ENCODE peak calls at places on chromosomes 13 and 19, in four cellular contexts. Y is GM12878, B is HepG2, X is K562. S is an unnamed sample.

GRCh38 chr19:1265611-1266115 is 3.5 kb upstream of the CIRBP start:
- DNase-seq in Y (no peak), B (no peak), X (no peak), S (no peak)

GRCh38 chr13:49587311-49587847 is 2.0 kb upstream of the RCBTB1 start:
- DNase-seq in Y (no peak), B (peak; percentile 80), X (no peak), S (no peak)

GRCh38 chr13:35961461-35962220 is 169.5 kb downstream of the DCLK1 start:
- DNase-seq in Y (no peak), B (no peak), X (no peak), S (no peak)

GRCh38 chr13:23547000-23547590 is 23.1 kb upstream of the TNFRSF19 start:
- DNase-seq in Y (no peak), B (no peak), X (no peak), S (peak; percentile 19)

GRCh38 chr13:111210488-111210887 is 95.4 kb downstream of the ARHGEF7 start:
- DNase-seq in Y (no peak), B (no peak), X (no peak), S (no peak)

GRCh38 chr19:58557253-58558065 is 952 bp downstream of the UBE2M start:
- DNase-seq in Y (no peak), B (no peak), X (no peak), S (no peak)

GRCh38 chr13:102702965-102703720 is 8.3 kb upstream of the METTL21C start:
- DNase-seq in Y (no peak), B (no peak), X (no peak), S (no peak)

GRCh38 chr19:10419646-10420443 is 493 bp upstream of the PDE4A start:
- DNase-seq in Y (no peak), B (no peak), X (peak; percentile 93), S (peak; percentile 92)

GRCh38 chr13:50241479-50241878 is 226.2 kb downstream of the KCNRG start:
- DNase-seq in Y (no peak), B (peak; percentile 90), X (no peak), S (no peak)

GRCh38 chr19:5867201-5868136 is 2.9 kb downstream of the FUT5 start:
- DNase-seq in Y (no peak), B (no peak), X (peak; percentile 5), S (no peak)

GRCh38 chr13:97319088-97319487 is 97.0 kb downstream of the MBNL2 start:
- DNase-seq in Y (no peak), B (no peak), X (no peak), S (no peak)

GRCh38 chr13:40344270-40345148 is 321.9 kb downstream of the FOXO1 start:
- DNase-seq in Y (peak; percentile 7), B (peak; percentile 43), X (no peak), S (peak; percentile 13)

GRCh38 chr13:95898256-95898655 is 154.9 kb downstream of the UGGT2 start:
- DNase-seq in Y (no peak), B (no peak), X (no peak), S (no peak)

GRCh38 chr19:55196803-55197202 is 12.5 kb downstream of the PTPRH start:
- DNase-seq in Y (no peak), B (no peak), X (no peak), S (no peak)

GRCh38 chr19:7902796-7903243 is 857 bp upstream of the MAP2K7 start:
- DNase-seq in Y (no peak), B (no peak), X (no peak), S (no peak)

GRCh38 chr19:7905859-7906258 is 2.2 kb downstream of the MAP2K7 start:
- DNase-seq in Y (no peak), B (no peak), X (no peak), S (no peak)

GRCh38 chr19:7905298-7905697 is 1.6 kb downstream of the MAP2K7 start:
- DNase-seq in Y (no peak), B (no peak), X (no peak), S (no peak)

GRCh38 chr19:7903244-7904073 is at the start of gene MAP2K7:
- DNase-seq in Y (peak; percentile 99), B (peak; percentile 97), X (peak; percentile 96), S (peak; percentile 100)

GRCh38 chr19:7904074-7905020 is 670 bp downstream of the MAP2K7 start:
- DNase-seq in Y (no peak), B (no peak), X (peak; percentile 89), S (no peak)
- TF ChIP-seq SRF in Y (no peak), B (no peak), X (no peak), S (no peak)

DNA sequence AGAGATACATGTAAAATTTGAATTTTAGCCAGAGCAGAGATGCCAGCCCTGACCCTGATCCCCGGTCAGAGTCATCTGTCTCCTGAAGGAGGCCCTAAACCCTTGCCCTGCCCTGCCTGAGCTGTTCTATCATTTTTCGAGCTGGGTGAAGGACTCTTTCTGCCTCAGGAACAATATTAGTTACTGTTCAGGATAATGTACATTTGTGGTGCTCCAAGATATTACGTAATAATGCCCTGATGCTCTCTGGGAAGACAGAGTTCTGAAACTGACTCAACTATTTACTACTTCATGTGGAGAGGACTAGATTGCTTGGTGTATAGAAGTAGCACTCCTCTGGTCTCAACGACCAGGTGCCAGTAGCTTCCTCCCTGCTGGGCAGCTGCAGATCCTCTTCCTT is 37.9 kb upstream of the UBL3 start:
- DNase-seq in Y (no peak), B (no peak), X (no peak), S (no peak)
- TF ChIP-seq BRCA1 in Y (no peak), B (no peak), X (no peak), S (no peak)

DNA sequence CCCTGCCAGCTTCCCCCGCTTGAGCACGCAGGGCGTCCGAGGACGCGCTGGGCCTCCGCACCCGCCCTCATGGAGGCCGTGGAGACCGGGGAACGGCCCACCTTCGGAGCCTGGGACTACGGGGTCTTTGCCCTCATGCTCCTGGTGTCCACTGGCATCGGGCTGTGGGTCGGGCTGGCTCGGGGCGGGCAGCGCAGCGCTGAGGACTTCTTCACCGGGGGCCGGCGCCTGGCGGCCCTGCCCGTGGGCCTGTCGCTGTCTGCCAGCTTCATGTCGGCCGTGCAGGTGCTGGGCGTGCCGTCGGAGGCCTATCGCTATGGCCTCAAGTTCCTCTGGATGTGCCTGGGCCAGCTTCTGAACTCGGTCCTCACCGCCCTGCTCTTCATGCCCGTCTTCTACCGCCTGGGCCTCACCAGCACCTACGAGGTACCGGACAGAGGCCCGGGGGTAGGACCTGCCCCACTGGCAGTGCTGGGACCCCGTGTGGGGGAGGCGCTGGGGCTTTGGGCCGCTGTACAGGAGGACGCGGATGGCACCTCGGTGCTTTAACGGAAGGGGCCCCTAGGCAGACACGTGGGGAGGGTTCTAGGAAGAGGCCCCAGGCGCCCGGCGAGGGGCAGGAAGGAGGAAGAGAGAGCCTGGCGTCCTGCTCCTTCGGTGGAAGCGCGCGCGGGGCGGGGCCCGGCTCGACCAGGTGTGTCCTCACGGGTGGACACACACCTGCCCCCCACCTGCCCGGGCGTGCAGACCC is 681 bp downstream of the SLC5A5 start:
- DNase-seq in Y (no peak), B (no peak), X (no peak), S (no peak)
- TF ChIP-seq SRF in Y (no peak), B (no peak), X (no peak), S (no peak)

DNA sequence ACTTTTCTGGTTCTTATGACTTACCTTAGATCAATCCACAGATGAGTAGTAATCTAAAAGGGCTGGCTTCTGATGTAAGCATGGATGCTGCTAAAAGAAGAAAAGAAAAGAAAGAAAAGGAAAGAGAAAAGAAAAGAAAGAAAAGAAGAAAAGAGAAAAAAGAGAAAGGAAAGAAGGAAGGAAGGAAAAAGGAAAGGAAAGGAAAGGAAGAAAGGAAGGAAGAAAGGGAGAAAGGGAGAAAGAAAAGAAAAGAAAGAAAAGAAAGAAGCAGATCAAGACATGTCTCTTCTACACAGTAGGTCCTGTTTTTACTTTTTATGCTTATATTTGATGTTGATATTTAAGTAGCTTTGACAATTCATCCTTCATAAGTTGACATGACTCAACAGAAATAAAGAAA is 421.3 kb downstream of the DIAPH3 start:
- DNase-seq in Y (no peak), B (no peak), X (no peak), S (no peak)
- TF ChIP-seq BRCA1 in Y (no peak), B (no peak), X (no peak), S (no peak)

GRCh38 chr13:53422415-53422814 is 393.8 kb downstream of the OLFM4 start:
- DNase-seq in Y (no peak), B (no peak), X (no peak), S (no peak)

GRCh38 chr13:53417601-53418000 is 389.0 kb downstream of the OLFM4 start:
- DNase-seq in Y (no peak), B (no peak), X (no peak), S (no peak)
- TF ChIP-seq SRF in Y (no peak), B (no peak), X (no peak), S (no peak)

DNA sequence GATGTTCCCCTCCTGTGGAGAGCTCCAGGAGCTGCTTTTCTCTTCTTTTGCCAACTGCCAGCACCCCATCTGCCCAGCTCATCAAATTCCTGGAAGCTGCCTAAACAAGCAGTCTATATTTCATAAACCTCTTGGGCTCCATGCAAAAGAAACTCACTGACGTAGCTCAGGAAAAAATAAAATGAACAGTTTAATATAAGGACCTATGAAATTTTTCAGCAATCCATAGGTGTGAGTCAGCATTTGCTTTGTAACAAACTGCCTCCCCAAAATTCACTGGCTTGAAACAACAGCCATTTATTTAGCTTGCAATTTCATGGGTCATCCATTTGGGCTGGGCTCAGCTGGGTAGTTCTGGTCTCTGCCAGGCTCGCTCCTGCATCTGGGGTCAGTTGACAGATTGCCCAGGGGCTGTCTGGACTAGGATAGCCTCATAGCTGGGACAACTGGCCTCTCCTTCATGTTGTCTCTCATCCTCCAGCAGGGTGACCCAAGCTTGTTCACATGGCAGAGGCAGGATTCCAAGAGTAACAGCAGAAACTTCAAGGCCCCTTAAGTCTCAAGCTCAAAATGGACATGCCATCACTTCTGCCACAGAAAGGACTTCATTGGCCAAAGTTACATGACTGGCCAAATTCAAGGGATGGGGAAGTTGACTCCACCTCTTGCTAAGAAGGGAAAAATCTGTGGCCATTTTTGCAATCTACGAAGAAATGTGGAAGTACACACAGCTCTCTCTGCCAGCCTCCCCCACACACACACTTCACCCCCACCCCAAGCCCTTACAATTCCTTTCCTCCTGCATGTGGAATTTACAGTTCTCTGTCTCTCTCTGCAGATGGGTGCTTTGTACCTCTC is 7.9 kb upstream of the PVR start:
- DNase-seq in Y (no peak), B (no peak), X (no peak), S (no peak)
- TF ChIP-seq BRCA1 in Y (no peak), B (no peak), X (no peak), S (no peak)

DNA sequence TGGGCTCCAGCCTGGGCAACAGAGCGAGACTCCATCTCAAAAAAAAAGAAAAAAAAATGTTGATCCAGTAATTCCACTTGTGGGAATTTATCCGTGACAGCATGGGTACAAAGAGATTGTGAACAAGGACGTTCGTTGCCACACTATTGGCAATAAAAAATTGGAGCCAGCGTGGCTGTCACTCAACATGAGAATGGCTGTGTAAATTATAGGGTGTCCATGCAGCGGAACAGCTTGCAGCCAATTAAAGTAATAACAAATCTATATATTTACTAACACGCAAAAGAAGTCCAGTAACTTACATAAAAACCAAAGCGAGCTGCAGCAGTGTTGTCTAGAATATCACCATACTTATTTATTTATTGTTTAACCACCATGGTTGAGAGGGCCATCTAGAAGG is 19.3 kb downstream of the DPF1 start:
- DNase-seq in Y (no peak), B (no peak), X (no peak), S (no peak)
- TF ChIP-seq SRF in Y (no peak), B (no peak), X (no peak), S (no peak)

DNA sequence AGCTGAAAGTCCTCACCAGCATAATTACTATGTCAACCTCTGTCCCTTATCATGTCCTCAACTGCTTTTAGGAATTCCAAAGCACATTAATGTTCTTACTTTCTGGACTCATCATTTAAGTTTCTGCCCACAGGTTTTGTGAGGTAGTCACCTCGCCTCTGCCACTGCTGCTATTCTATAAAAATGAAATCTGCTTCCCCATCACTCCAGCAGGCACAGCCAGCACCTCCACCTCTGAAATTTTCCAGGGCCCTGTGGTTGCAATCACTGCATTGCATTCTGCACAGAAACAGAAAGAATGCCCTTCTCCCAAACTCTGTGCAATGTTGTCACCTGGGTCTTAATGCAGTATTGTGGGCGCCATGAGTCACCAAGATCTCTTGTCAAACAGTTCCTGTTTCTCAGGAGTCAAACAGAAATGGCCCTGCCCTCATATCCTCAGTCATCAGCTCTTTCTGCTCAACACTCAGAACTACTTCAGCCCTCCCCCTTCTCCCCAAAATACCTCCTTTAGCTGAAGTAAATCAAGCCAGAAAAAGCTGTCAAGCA is 529.2 kb upstream of the NBEA start:
- DNase-seq in Y (no peak), B (no peak), X (no peak), S (no peak)
- TF ChIP-seq BRCA1 in Y (no peak), B (no peak), X (no peak), S (no peak)

S was measured in H1.